ENCODE peak calls at places on chromosome 21, in eight cellular contexts. Q, V, C, B, L, Z, A and N are unnamed samples.

GRCh38 chr21:15400905-15401304 is 328.9 kb upstream of the USP25 start:
- DNase-seq in Q (no peak), V (no peak), C (no peak), B (no peak), L (no peak), Z (no peak), A (no peak), N (peak)

GRCh38 chr21:38798481-38798882 is 7.2 kb upstream of the ETS2 start:
- DNase-seq in Q (peak), V (peak), C (no peak), B (no peak), L (no peak), Z (no peak), A (no peak), N (no peak)

GRCh38 chr21:32771134-32771523 is 426 bp downstream of the PAXBP1 start:
- DNase-seq in Q (peak), V (peak), C (no peak), B (peak), L (peak), Z (peak), A (no peak), N (peak)

GRCh38 chr21:33011462-33011861 is 14.3 kb upstream of the OLIG2 start:
- DNase-seq in Q (peak), V (no peak), C (no peak), B (no peak), L (no peak), Z (no peak), A (no peak), N (peak)

GRCh38 chr21:25186278-25186677 is 421.0 kb downstream of the MRPL39 start:
- DNase-seq in Q (no peak), V (no peak), C (no peak), B (no peak), L (no peak), Z (no peak), A (peak), N (no peak)

GRCh38 chr21:39384674-39385298 is 35.9 kb upstream of the HMGN1 start:
- DNase-seq in Q (no peak), V (no peak), C (no peak), B (no peak), L (no peak), Z (no peak), A (no peak), N (no peak)

GRCh38 chr21:33152228-33153130 is 77.3 kb upstream of the IFNAR2 start:
- DNase-seq in Q (no peak), V (no peak), C (peak), B (no peak), L (no peak), Z (no peak), A (no peak), N (no peak)

GRCh38 chr21:25881524-25882376 is 147.0 kb downstream of the GABPA start:
- DNase-seq in Q (peak), V (peak), C (peak), B (peak), L (peak), Z (peak), A (no peak), N (peak)

GRCh38 chr21:33403128-33403785 is at the start of gene IFNGR2:
- DNase-seq in Q (peak), V (peak), C (peak), B (peak), L (peak), Z (peak), A (no peak), N (no peak)

GRCh38 chr21:34565238-34565637 is 49.7 kb downstream of the RCAN1 start:
- DNase-seq in Q (no peak), V (no peak), C (no peak), B (no peak), L (no peak), Z (no peak), A (no peak), N (no peak)

GRCh38 chr21:34661848-34662247 is 6.9 kb upstream of the CLIC6 start:
- DNase-seq in Q (no peak), V (no peak), C (no peak), B (no peak), L (no peak), Z (no peak), A (no peak), N (no peak)

GRCh38 chr21:38852278-38852677 is 46.5 kb downstream of the ETS2 start:
- DNase-seq in Q (no peak), V (no peak), C (no peak), B (no peak), L (no peak), Z (no peak), A (no peak), N (peak)

GRCh38 chr21:24025101-24025500 is 1582.2 kb downstream of the MRPL39 start:
- DNase-seq in Q (no peak), V (no peak), C (no peak), B (no peak), L (no peak), Z (no peak), A (no peak), N (no peak)

GRCh38 chr21:46604975-46605758 is at the start of gene S100B:
- DNase-seq in Q (no peak), V (no peak), C (no peak), B (no peak), L (peak), Z (no peak), A (no peak), N (peak)

GRCh38 chr21:44873356-44874239 is at the start of gene PTTG1IP:
- DNase-seq in Q (peak), V (peak), C (peak), B (peak), L (peak), Z (peak), A (peak), N (peak)
- TF ChIP-seq CTCF in Q (no peak), V (no peak), C (no peak), B (no peak), L (no peak), Z (no peak), A (peak), N (no peak)

GRCh38 chr21:37060296-37060695 is 12.6 kb downstream of the PIGP start:
- DNase-seq in Q (peak), V (peak), C (peak), B (no peak), L (no peak), Z (no peak), A (no peak), N (peak)
- TF ChIP-seq CTCF in Q (no peak), V (no peak), C (peak), B (no peak), L (no peak), Z (no peak), A (no peak), N (peak)

DNA sequence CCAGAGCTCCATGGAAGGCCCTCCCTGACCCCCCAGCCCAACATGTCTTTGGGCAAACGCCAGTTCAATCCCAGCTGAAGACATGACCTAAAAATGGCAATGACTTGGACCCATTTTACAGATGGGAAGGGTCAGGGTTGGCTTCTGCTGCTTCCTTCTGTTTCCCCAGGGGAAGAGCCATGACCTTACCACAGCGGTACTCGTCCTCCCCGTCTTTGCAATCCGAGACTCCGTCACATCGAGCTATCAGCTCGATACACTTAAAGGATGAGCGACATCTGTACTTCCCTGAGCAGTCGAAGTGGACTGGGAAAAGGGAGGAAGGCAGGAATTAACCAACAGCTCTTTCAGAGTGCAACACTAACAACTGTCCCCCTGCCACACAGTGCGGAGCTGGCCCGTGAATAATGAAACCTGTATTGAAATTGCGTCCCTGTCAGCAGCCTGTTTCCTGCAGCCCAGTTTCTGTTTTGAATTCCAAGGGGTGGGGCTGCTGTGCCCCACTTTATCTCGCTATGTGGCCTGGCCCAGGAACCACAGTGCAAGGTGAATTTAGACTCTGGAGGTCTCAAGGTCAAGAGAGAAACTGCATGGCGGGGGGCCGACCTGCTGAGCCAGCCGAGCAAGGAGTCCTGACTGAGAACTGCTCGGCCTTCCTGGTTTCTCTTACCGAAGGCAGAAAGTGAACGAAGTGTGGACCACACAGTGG is 7.0 kb downstream of the TMPRSS3 start:
- DNase-seq in Q (no peak), V (peak), C (no peak), B (no peak), L (no peak), Z (no peak), A (no peak), N (no peak)
- TF ChIP-seq CTCF in Q (no peak), V (no peak), C (no peak), B (no peak), L (no peak), Z (no peak), A (no peak), N (no peak)

DNA sequence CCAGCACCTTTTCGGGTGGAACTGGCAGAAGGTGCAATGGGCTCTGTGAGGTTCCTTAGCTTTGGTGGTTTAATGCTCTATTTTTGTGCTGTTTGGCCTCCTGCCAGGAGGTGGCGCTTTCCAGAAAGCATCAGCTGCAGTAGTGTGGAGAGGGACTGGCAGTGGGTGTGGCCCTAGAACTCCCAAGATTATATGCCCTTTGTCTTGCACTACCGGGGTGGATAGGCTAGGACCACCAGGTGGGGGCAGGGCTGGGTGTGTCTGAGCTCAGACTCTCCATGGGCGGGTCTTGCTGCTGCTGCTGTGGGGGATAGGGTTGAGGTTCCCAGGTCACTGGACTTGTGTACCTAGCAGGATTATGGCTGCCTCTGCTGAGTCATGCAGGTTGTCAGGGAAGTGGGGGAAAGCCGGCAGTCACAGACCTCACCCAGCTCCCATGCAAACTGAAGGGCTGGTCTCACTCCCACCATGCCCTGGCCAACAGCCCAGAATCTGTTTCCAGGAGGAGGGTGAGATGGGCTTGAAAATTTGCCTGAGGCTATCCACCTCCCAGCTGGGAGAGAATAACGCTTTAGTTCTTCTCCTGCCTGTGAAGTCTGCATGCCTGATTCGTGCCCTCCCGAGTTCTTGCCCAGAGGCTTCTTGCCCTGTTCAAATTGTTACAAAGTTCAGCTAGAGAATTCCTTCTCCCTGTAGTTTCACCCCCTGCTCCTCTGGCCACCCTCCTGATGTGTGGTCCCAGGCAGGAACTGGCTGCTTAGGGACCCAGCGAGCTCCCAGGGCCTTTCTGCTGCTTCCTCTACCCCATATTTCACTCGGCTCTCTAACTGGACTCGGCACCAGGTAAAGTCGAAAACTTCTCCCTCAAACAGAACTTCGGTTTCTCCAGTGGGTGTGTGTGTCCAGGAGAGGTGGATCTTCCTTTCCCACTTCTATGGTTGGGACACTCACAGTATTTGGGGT is 76.5 kb upstream of the BTG3 start:
- DNase-seq in Q (peak), V (peak), C (peak), B (no peak), L (peak), Z (peak), A (no peak), N (peak)
- TF ChIP-seq CTCF in Q (peak), V (no peak), C (peak), B (peak), L (no peak), Z (peak), A (peak), N (no peak)

GRCh38 chr21:37717534-37717933 is 198.7 kb downstream of the KCNJ6 start:
- DNase-seq in Q (no peak), V (no peak), C (no peak), B (no peak), L (no peak), Z (no peak), A (no peak), N (no peak)
- TF ChIP-seq CTCF in Q (no peak), V (no peak), C (no peak), B (no peak), L (no peak), Z (no peak), A (no peak), N (no peak)

GRCh38 chr21:41957991-41958766 is 4.4 kb upstream of the C2CD2 start:
- DNase-seq in Q (peak), V (peak), C (peak), B (no peak), L (no peak), Z (no peak), A (no peak), N (peak)
- TF ChIP-seq CTCF in Q (peak), V (no peak), C (peak), B (no peak), L (no peak), Z (no peak), A (peak), N (peak)

GRCh38 chr21:44299085-44299457 is 782 bp upstream of the PFKL start:
- DNase-seq in Q (no peak), V (no peak), C (no peak), B (no peak), L (no peak), Z (no peak), A (no peak), N (peak)

GRCh38 chr21:44299458-44300261 is at the start of gene PFKL:
- DNase-seq in Q (peak), V (peak), C (peak), B (peak), L (no peak), Z (no peak), A (no peak), N (peak)

GRCh38 chr21:44301093-44301492 is 1.2 kb downstream of the PFKL start:
- DNase-seq in Q (no peak), V (no peak), C (no peak), B (no peak), L (no peak), Z (no peak), A (no peak), N (no peak)

GRCh38 chr21:44301961-44302406 is 2.1 kb downstream of the PFKL start:
- DNase-seq in Q (no peak), V (peak), C (no peak), B (no peak), L (no peak), Z (no peak), A (no peak), N (no peak)

GRCh38 chr21:44300262-44300959 is 558 bp downstream of the PFKL start:
- DNase-seq in Q (peak), V (peak), C (peak), B (peak), L (peak), Z (no peak), A (no peak), N (peak)
- TF ChIP-seq CTCF in Q (no peak), V (no peak), C (no peak), B (no peak), L (no peak), Z (no peak), A (no peak), N (no peak)

GRCh38 chr21:45456836-45457160 is 51.8 kb downstream of the COL18A1 start:
- DNase-seq in Q (no peak), V (no peak), C (no peak), B (no peak), L (no peak), Z (no peak), A (no peak), N (no peak)
- TF ChIP-seq CTCF in Q (no peak), V (no peak), C (no peak), B (no peak), L (no peak), Z (no peak), A (no peak), N (no peak)

DNA sequence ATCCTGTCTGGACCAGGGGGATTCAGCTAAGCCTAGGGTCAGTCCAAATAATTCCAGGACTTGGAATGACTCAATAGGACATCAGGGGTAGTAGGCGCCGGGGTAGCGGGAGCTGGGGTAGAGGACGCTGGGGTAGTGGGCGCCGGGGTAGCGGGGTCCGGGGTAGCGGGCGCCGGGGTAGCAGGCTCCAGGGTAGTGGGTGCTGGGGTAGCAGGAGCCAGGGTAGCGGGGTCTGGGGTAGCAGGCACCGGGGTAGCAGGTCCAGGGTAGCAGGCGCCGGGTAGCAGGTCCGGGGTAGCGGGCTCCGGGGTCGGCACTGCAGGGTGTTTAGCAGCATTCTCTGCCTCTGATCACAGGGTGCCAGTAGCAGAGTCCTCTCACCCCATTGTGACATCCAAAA is 248.9 kb downstream of the KCNJ6 start:
- DNase-seq in Q (no peak), V (no peak), C (no peak), B (no peak), L (no peak), Z (no peak), A (no peak), N (no peak)
- TF ChIP-seq CTCF in Q (no peak), V (no peak), C (no peak), B (no peak), L (no peak), Z (no peak), A (no peak), N (no peak)

GRCh38 chr21:18204931-18205330 is 39.7 kb upstream of the CHODL start:
- DNase-seq in Q (no peak), V (no peak), C (peak), B (no peak), L (no peak), Z (no peak), A (no peak), N (no peak)
- TF ChIP-seq CTCF in Q (no peak), V (no peak), C (peak), B (no peak), L (no peak), Z (no peak), A (no peak), N (no peak)